ENCODE peak calls at places on chromosomes 12 and 14, in nine cellular contexts. E, U, F, O, B, C, T, I and N are unnamed samples.

GRCh38 chr12:98110516-98110915 is 404.9 kb upstream of the TMPO start:
- DNase-seq in E (no peak), U (no peak), F (no peak), O (no peak), B (no peak), C (no peak), T (no peak), I (no peak), N (no peak)

GRCh38 chr14:105334383-105335230 is 20.1 kb downstream of the PACS2 start:
- DNase-seq in E (no peak), U (no peak), F (no peak), O (no peak), B (no peak), C (no peak), T (no peak), I (no peak), N (no peak)

GRCh38 chr14:22220427-22220826 is 368.6 kb downstream of the DAD1 start:
- DNase-seq in E (no peak), U (no peak), F (no peak), O (no peak), B (peak; percentile 70), C (no peak), T (no peak), I (no peak), N (no peak)

GRCh38 chr12:2481951-2482350 is 312.8 kb upstream of the FKBP4 start:
- DNase-seq in E (no peak), U (no peak), F (no peak), O (no peak), B (no peak), C (no peak), T (no peak), I (no peak), N (no peak)

GRCh38 chr14:96102071-96102856 is 63.1 kb downstream of the C14orf132 start:
- DNase-seq in E (no peak), U (no peak), F (no peak), O (no peak), B (peak; percentile 59), C (no peak), T (no peak), I (no peak), N (no peak)

GRCh38 chr14:104773505-104774452 is 20.8 kb downstream of the SIVA1 start:
- DNase-seq in E (no peak), U (no peak), F (no peak), O (no peak), B (no peak), C (no peak), T (no peak), I (no peak), N (no peak)

GRCh38 chr12:25501565-25501964 is 51.5 kb downstream of the LMNTD1 start:
- DNase-seq in E (no peak), U (no peak), F (no peak), O (no peak), B (peak; percentile 33), C (no peak), T (no peak), I (no peak), N (no peak)

GRCh38 chr14:92513966-92514843 is 624 bp downstream of the RIN3 start:
- DNase-seq in E (peak; percentile 47), U (no peak), F (peak; percentile 34), O (peak; percentile 57), B (peak; percentile 22), C (no peak), T (peak; percentile 36), I (peak; percentile 24), N (no peak)

GRCh38 chr12:55965240-55965639 is 602 bp downstream of the PMEL start:
- DNase-seq in E (no peak), U (no peak), F (no peak), O (no peak), B (no peak), C (no peak), T (no peak), I (no peak), N (no peak)

GRCh38 chr14:99758121-99758871 is 34.9 kb upstream of the EML1 start:
- DNase-seq in E (no peak), U (no peak), F (peak; percentile 84), O (no peak), B (peak; percentile 96), C (no peak), T (no peak), I (peak; percentile 53), N (peak; percentile 48)

GRCh38 chr12:106739815-106740552 is 34.5 kb upstream of the RIC8B start:
- DNase-seq in E (no peak), U (no peak), F (no peak), O (peak; percentile 15), B (peak; percentile 35), C (no peak), T (no peak), I (no peak), N (no peak)

GRCh38 chr12:52119398-52120254 is 40.1 kb downstream of the SMIM41 start:
- DNase-seq in E (peak; percentile 71), U (no peak), F (peak; percentile 35), O (peak; percentile 47), B (no peak), C (no peak), T (peak; percentile 70), I (peak; percentile 62), N (no peak)

GRCh38 chr12:89451876-89452275 is 72.7 kb downstream of the GALNT4 start:
- DNase-seq in E (peak; percentile 33), U (no peak), F (peak; percentile 74), O (peak; percentile 25), B (peak; percentile 87), C (peak; percentile 29), T (no peak), I (no peak), N (peak; percentile 29)

GRCh38 chr14:87944987-87945604 is 47.9 kb downstream of the GALC start:
- DNase-seq in E (no peak), U (no peak), F (peak; percentile 64), O (no peak), B (peak; percentile 68), C (no peak), T (peak; percentile 29), I (peak; percentile 62), N (no peak)

GRCh38 chr12:57754411-57755193 is at the start of gene MARCHF9:
- DNase-seq in E (peak; percentile 80), U (peak; percentile 73), F (no peak), O (peak; percentile 91), B (no peak), C (peak; percentile 65), T (no peak), I (peak; percentile 59), N (peak; percentile 45)

GRCh38 chr12:88206636-88207035 is 64.5 kb downstream of the TMTC3 start:
- DNase-seq in E (no peak), U (no peak), F (no peak), O (no peak), B (peak; percentile 68), C (no peak), T (no peak), I (no peak), N (peak; percentile 34)

GRCh38 chr14:81834308-81834707 is 300.7 kb upstream of the SEL1L start:
- DNase-seq in E (no peak), U (no peak), F (no peak), O (no peak), B (no peak), C (no peak), T (no peak), I (no peak), N (no peak)
- H3K4me3 ChIP-seq in E (no peak overlapping the region), U (no peak overlapping the region), F (no peak overlapping the region), O (no peak overlapping the region), B (no peak overlapping the region), C (no peak overlapping the region), T (no peak overlapping the region), I (no peak overlapping the region), N (no peak overlapping the region)

GRCh38 chr14:103207404-103208072 is 84.3 kb downstream of the TNFAIP2 start:
- DNase-seq in E (peak; percentile 44), U (no peak), F (no peak), O (no peak), B (no peak), C (no peak), T (no peak), I (no peak), N (peak; percentile 75)
- TF ChIP-seq POLR2A in E (no peak), U (peak; percentile 55), F (no peak), O (peak; percentile 41), B (no peak), C (no peak), T (no peak), I (no peak), N (peak; percentile 46)

DNA sequence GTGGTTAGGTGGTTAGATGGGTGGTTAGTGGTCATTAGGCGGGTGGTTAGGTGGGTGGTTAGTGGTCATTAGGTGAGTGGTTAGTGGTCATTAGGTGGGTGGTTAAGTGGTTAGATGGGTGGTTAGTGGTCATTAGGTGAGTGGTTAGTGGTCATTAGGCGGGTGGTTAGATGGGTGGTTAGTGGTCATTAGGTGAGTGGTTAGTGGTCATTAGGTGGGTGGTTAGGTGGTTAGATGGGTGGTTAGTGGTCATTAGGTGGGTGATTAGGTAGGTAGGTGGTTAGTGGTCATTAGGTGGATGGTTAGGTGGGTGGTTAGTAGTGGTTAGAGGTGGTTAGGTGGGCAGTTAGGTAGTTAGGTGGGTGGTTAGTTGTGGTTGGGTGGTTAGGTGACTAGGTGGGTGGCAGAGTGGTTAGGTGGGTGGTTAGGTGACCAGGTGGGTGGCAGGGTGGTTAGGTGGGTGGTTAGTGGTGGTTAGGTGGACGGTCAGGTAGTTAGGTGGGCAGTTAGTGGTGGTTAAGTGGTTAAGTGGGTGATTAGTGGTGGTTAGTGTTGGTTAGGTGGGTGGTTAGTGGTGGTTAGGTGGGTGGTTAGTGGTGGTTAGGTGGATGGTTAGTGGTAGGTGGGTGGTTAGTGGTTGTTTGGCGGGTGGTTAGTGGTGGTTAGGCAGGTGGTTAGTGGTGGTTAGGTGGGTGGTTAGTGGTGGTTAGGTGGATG is 8.0 kb upstream of the TMEM119 start:
- DNase-seq in E (no peak), U (no peak), F (no peak), O (no peak), B (no peak), C (no peak), T (no peak), I (no peak), N (no peak)
- H3K4me1 ChIP-seq in E (peaks cover 10% of the 10 kb centered on the region), U (no peaks in the 10 kb centered on the region), F (no peaks in the 10 kb centered on the region), O (no peaks in the 10 kb centered on the region), B (peaks cover 14% of the 10 kb centered on the region), C (no peaks in the 10 kb centered on the region), T (peaks cover 12% of the 10 kb centered on the region), I (no peaks in the 10 kb centered on the region), N (peaks cover 4% of the 10 kb centered on the region)

GRCh38 chr14:23406244-23406643 is 1.8 kb downstream of the MYH6 start:
- DNase-seq in E (no peak), U (no peak), F (no peak), O (no peak), B (no peak), C (no peak), T (no peak), I (no peak), N (no peak)

GRCh38 chr14:23405096-23405495 is 3.0 kb downstream of the MYH6 start:
- DNase-seq in E (no peak), U (no peak), F (no peak), O (no peak), B (no peak), C (no peak), T (no peak), I (no peak), N (no peak)

GRCh38 chr14:23404331-23404900 is 3.7 kb downstream of the MYH6 start:
- DNase-seq in E (no peak), U (no peak), F (no peak), O (no peak), B (no peak), C (no peak), T (no peak), I (no peak), N (no peak)

GRCh38 chr14:23406725-23407355 is 1.2 kb downstream of the MYH6 start:
- DNase-seq in E (no peak), U (no peak), F (no peak), O (no peak), B (no peak), C (no peak), T (no peak), I (no peak), N (no peak)

GRCh38 chr14:23405516-23406025 is 2.5 kb downstream of the MYH6 start:
- DNase-seq in E (no peak), U (no peak), F (no peak), O (no peak), B (no peak), C (no peak), T (no peak), I (no peak), N (no peak)
- H3K4me3 ChIP-seq in E (no peak overlapping the region), U (no peak overlapping the region), F (no peak overlapping the region), O (no peak overlapping the region), B (no peak overlapping the region), C (no peak overlapping the region), T (no peak overlapping the region), I (no peak overlapping the region), N (no peak overlapping the region)